ENCODE peak calls at places on chromosomes 1 and 21, in nine cellular contexts. V, I, G, Y, N, F, Q, T and X are unnamed samples.
A peak's percentile ranks its signal among the peaks of the same experiment; 100 is the strongest.

GRCh38 chr1:153400244-153400643 is 9.4 kb upstream of the S100A8 start:
- DNase-seq in G (no peak), I (no peak), F (no peak), V (no peak), Q (no peak), T (peak; percentile 27), Y (no peak), N (no peak), X (no peak)

GRCh38 chr1:209895709-209896108 is 42.3 kb upstream of the SYT14 start:
- DNase-seq in G (no peak), V (no peak), Q (no peak), I (no peak), F (no peak), Y (no peak), T (no peak), N (no peak), X (peak; percentile 93)

GRCh38 chr1:53600486-53600885 is 138.5 kb downstream of the GLIS1 start:
- DNase-seq in T (no peak), I (peak; percentile 6), N (no peak), Q (no peak), G (no peak), V (no peak), F (peak; percentile 9), Y (no peak), X (no peak)

GRCh38 chr1:117655220-117655577 is 49.4 kb downstream of the TENT5C start:
- DNase-seq in Q (no peak), N (no peak), T (peak; percentile 27), G (no peak), I (no peak), F (no peak), V (no peak), Y (no peak), X (no peak)

GRCh38 chr1:204882479-204882878 is 11.8 kb downstream of the NFASC start:
- DNase-seq in G (no peak), I (no peak), V (no peak), T (no peak), F (no peak), Q (no peak), Y (no peak), N (peak; percentile 62), X (no peak)

GRCh38 chr1:83905315-83905907 is 93.5 kb downstream of the TTLL7 start:
- DNase-seq in F (no peak), T (no peak), Q (peak; percentile 37), I (peak; percentile 38), N (no peak), G (peak; percentile 10), Y (peak; percentile 18), V (no peak), X (no peak)

GRCh38 chr1:242240061-242240460 is 241.2 kb upstream of the MAP1LC3C start:
- DNase-seq in Y (no peak), I (no peak), F (no peak), G (no peak), Q (no peak), V (no peak), T (peak; percentile 34), N (no peak), X (peak; percentile 61)

GRCh38 chr21:36700295-36700960 is 1.5 kb downstream of the SIM2 start:
- DNase-seq in Q (no peak), T (no peak), F (no peak), I (no peak), Y (no peak), N (no peak), G (peak; percentile 57), V (no peak), X (no peak)

GRCh38 chr1:156860113-156860638 is 489 bp upstream of the NTRK1 start:
- DNase-seq in N (no peak), G (peak; percentile 10), V (no peak), T (peak; percentile 78), Q (peak; percentile 61), I (peak; percentile 63), Y (peak; percentile 49), F (no peak), X (no peak)

GRCh38 chr1:119463569-119463968 is 43.4 kb upstream of the HSD3B1 start:
- DNase-seq in N (no peak), I (no peak), T (no peak), V (no peak), Y (no peak), F (no peak), Q (no peak), G (no peak), X (no peak)

DNA sequence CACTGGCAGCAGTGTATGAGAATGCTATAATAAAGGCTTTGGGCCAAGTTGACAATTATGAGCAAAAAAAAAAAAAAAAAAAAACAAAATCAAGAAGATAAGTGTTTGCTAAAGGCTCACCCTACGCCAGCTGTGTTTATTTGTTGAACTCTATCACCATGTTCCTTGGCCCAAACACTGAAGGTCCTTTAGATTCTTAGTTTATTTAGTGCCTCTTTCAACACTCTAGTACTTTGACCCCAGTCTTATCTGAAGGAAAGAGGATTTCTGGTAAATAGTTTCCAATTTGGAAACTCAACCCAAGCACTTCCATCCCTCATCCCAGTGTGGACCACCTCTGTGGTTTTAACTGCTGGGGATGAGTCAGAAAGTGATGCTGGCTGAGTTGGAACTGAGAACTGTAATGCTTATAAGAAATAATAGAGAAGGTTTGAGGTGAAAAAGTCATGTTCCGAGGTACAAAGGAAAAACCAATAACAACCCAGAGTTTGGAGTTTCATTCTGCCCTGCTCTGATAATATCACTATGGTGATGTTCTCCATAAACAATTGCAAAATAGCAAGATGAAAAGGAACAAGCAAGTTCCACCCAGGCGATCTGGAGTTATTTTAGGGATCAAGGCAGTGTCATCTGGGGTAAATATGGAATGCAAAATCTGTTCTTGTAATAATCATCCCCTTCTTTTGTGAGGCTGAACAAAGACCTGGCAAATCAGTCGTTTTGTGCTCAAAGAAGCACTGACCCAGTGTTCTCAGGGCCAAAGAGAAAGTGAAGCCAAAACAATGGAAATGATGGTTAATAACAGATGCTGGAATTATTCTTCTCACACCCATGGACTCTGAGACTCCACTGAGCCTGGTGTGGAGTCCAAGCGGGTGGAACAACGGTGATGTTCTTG is 19.7 kb upstream of the CAPZB start:
- DNase-seq in I (no peak), Q (peak; percentile 50), F (no peak), T (no peak), N (no peak), V (no peak), Y (no peak), G (no peak), X (no peak)
- H3K4me3 ChIP-seq in I (peak overlapping the region; percentile 42), Q (no peak overlapping the region), F (no peak overlapping the region), T (no peak overlapping the region), N (no peak overlapping the region), V (no peak overlapping the region), Y (no peak overlapping the region), G (no peak overlapping the region), X (no peak overlapping the region)

GRCh38 chr1:33430751-33431593 is at the start of gene PHC2:
- DNase-seq in F (peak; percentile 99), I (peak; percentile 93), G (no peak), T (peak; percentile 95), N (peak; percentile 99), Q (peak; percentile 99), Y (peak; percentile 96), V (peak; percentile 98), X (peak; percentile 37)
- TF ChIP-seq CTCF in F (peak; percentile 39), I (peak; percentile 1), G (no peak), T (no peak), N (peak; percentile 59), Q (peak; percentile 22), Y (no peak), V (no peak), X (peak; percentile 20)

GRCh38 chr1:11286735-11287410 is 13.9 kb downstream of the UBIAD1 start:
- DNase-seq in T (no peak), N (no peak), I (no peak), V (no peak), G (no peak), F (no peak), Y (no peak), Q (no peak), X (no peak)
- H3K4me3 ChIP-seq in T (no peak overlapping the region), N (no peak overlapping the region), I (no peak overlapping the region), V (no peak overlapping the region), G (no peak overlapping the region), F (no peak overlapping the region), Y (no peak overlapping the region), Q (no peak overlapping the region), X (no peak overlapping the region)

GRCh38 chr1:216601427-216601751 is 121.8 kb downstream of the ESRRG start:
- DNase-seq in F (no peak), I (no peak), T (no peak), Q (no peak), V (no peak), G (no peak), Y (no peak), N (no peak), X (no peak)
- TF ChIP-seq CTCF in F (no peak), I (no peak), T (no peak), Q (no peak), V (no peak), G (no peak), Y (no peak), N (peak; percentile 2), X (no peak)

GRCh38 chr1:3170566-3171453 is 101.8 kb downstream of the PRDM16 start:
- DNase-seq in N (peak; percentile 85), G (no peak), V (no peak), Q (peak; percentile 82), F (no peak), I (no peak), T (peak; percentile 72), Y (peak; percentile 72), X (no peak)
- H3K4me3 ChIP-seq in N (peak overlapping the region; percentile 20), G (no peak overlapping the region), V (peak overlapping the region; percentile 43), Q (no peak overlapping the region), F (no peak overlapping the region), I (no peak overlapping the region), T (peak overlapping the region; percentile 44), Y (peak overlapping the region; percentile 21), X (no peak overlapping the region)